ENCODE peak calls at places on chromosome 3, in four cellular contexts. N, O, C and M are unnamed samples.
A peak's percentile ranks its signal among the peaks of the same experiment; 100 is the strongest.

GRCh38 chr3:57224856-57225255 is 2.7 kb upstream of the APPL1 start:
- DNase-seq in N (no peak), O (no peak), C (no peak), M (no peak)

GRCh38 chr3:82080261-82080660 is 318.8 kb upstream of the GBE1 start:
- DNase-seq in N (peak; percentile 9), O (no peak), C (no peak), M (no peak)

GRCh38 chr3:126508539-126508938 is 9.0 kb downstream of the UROC1 start:
- DNase-seq in N (no peak), O (no peak), C (no peak), M (no peak)

GRCh38 chr3:124812291-124813265 is 74.6 kb downstream of the ITGB5 start:
- DNase-seq in N (peak; percentile 96), O (no peak), C (peak; percentile 93), M (peak; percentile 40)

GRCh38 chr3:136545664-136546266 is 206.4 kb downstream of the STAG1 start:
- DNase-seq in N (peak; percentile 31), O (no peak), C (no peak), M (no peak)

GRCh38 chr3:52388348-52388821 is 56.5 kb downstream of the SEMA3G start:
- DNase-seq in N (no peak), O (no peak), C (no peak), M (no peak)

GRCh38 chr3:87855626-87856025 is 203.2 kb downstream of the CGGBP1 start:
- DNase-seq in N (peak; percentile 19), O (no peak), C (no peak), M (no peak)

GRCh38 chr3:129040579-129041300 is 19.8 kb upstream of the GP9 start:
- DNase-seq in N (no peak), O (no peak), C (peak; percentile 63), M (no peak)

GRCh38 chr3:130517541-130517940 is 564 bp downstream of the COL6A6 start:
- DNase-seq in N (peak; percentile 8), O (no peak), C (no peak), M (no peak)

GRCh38 chr3:115100172-115100571 is 46.9 kb downstream of the ZBTB20 start:
- DNase-seq in N (peak; percentile 77), O (peak; percentile 65), C (no peak), M (peak; percentile 28)

GRCh38 chr3:107662586-107662985 is 139.8 kb downstream of the BBX start:
- DNase-seq in N (peak; percentile 53), O (no peak), C (no peak), M (no peak)

GRCh38 chr3:10290476-10291138 is 2.1 kb downstream of the GHRL start:
- DNase-seq in N (no peak), O (no peak), C (no peak), M (no peak)

GRCh38 chr3:126350502-126351085 is 6.6 kb downstream of the KLF15 start:
- DNase-seq in N (no peak), O (no peak), C (peak; percentile 64), M (peak; percentile 9)

GRCh38 chr3:72247645-72248388 is 462.9 kb upstream of the PROK2 start:
- DNase-seq in N (no peak), O (no peak), C (no peak), M (no peak)
- H3K27ac ChIP-seq in N (no peak overlapping the region), O (no peak overlapping the region), C (peak overlapping the region; percentile 73), M (no peak overlapping the region)

GRCh38 chr3:190562866-190563525 is 49.1 kb downstream of the IL1RAP start:
- DNase-seq in N (peak; percentile 28), O (no peak), C (no peak), M (no peak)

GRCh38 chr3:190557311-190557710 is 43.4 kb downstream of the IL1RAP start:
- DNase-seq in N (no peak), O (no peak), C (no peak), M (no peak)

GRCh38 chr3:190558796-190559195 is 44.9 kb downstream of the IL1RAP start:
- DNase-seq in N (no peak), O (no peak), C (no peak), M (no peak)

GRCh38 chr3:190558316-190558715 is 44.4 kb downstream of the IL1RAP start:
- DNase-seq in N (no peak), O (no peak), C (no peak), M (no peak)

DNA sequence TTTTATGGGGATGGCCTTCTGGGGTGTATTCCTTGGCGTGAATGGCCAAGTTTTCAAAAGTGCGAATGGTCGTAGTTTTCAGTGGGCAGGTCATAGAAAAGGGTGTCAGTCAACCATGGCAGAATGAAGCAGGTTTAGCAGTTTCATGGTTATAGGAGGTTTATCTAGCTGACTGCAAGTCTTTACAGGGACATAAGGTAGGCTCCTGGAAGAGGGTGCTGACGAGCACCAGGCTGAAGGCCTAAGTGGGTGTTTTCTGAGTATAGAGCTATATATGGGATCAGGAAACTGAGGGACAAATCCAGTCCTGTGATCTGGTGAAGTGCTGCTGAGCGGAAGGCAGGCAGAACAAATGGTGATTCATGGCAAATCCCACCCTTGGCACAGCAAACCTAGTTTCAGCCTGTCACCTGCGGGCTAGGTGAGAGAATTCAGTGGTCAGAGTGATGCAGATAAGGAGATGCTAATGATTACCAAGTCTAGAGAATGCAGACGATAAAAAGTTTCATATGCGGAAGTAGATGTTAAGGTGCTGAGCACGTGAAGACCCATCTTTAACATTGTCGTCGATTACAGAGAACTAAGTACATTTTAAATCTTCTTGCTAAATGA is 46.5 kb downstream of the IL1RAP start:
- DNase-seq in N (no peak), O (no peak), C (no peak), M (no peak)
- H3K27ac ChIP-seq in N (peak overlapping the region; percentile 53), O (no peak overlapping the region), C (no peak overlapping the region), M (no peak overlapping the region)

GRCh38 chr3:66322436-66322835 is 101.6 kb downstream of the SLC25A26 start:
- DNase-seq in N (no peak), O (no peak), C (no peak), M (no peak)
- H3K27ac ChIP-seq in N (no peak overlapping the region), O (no peak overlapping the region), C (no peak overlapping the region), M (no peak overlapping the region)

DNA sequence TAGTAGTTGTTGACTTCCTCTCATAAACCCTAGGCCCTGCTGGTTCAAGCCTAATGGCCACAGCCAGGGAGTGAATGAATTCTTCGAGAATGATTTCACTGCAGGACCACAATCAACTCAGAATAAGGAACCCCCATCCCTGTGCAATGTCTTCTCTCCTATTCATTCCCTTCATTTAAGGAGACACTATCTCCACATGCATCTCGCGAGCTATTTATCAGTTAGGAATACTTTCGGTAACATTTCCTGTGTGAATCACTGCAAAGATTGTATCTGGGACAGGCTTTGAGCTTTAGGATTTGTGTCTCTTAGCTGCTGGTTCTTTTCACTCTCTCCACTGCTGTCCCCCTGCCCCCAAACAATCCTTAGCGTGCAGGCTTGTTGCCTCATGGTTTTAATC is 94.4 kb downstream of the MYLK start:
- DNase-seq in N (no peak), O (no peak), C (no peak), M (no peak)
- H3K27ac ChIP-seq in N (no peak overlapping the region), O (no peak overlapping the region), C (no peak overlapping the region), M (no peak overlapping the region)

GRCh38 chr3:156762631-156763185 is 63.4 kb upstream of the LEKR1 start:
- DNase-seq in N (peak; percentile 95), O (no peak), C (no peak), M (no peak)
- H3K27ac ChIP-seq in N (no peak overlapping the region), O (no peak overlapping the region), C (peak overlapping the region; percentile 13), M (no peak overlapping the region)